ENCODE peak calls at places on chromosomes 5 and 9, in seven cellular contexts. N is breast epithelium, J is WERI-Rb-1, I is kidney, T is MM.1S, Z is upper lobe of right lung, X is foreskin keratinocyte. Y is an unnamed sample.
A peak's percentile ranks its signal among the peaks of the same experiment; 100 is the strongest.

GRCh38 chr5:96657068-96657467 is 5.1 kb upstream of the CAST start:
- DNase-seq in I (no peak), N (no peak), J (no peak), X (peak; percentile 87), T (peak; percentile 81), Z (no peak), Y (no peak)

GRCh38 chr9:108103294-108103693 is 613.7 kb upstream of the KLF4 start:
- DNase-seq in J (no peak), X (no peak), Z (no peak), T (no peak), I (no peak), N (no peak), Y (no peak)

GRCh38 chr9:19994296-19994695 is 205.5 kb upstream of the SLC24A2 start:
- DNase-seq in N (no peak), X (peak; percentile 69), Z (no peak), J (no peak), T (no peak), I (no peak), Y (no peak)

GRCh38 chr9:91857291-91857781 is 92.7 kb downstream of the ROR2 start:
- DNase-seq in I (no peak), Z (no peak), J (peak; percentile 93), T (no peak), X (no peak), N (no peak), Y (no peak)

GRCh38 chr5:150734579-150735384 is 24.0 kb downstream of the DCTN4 start:
- DNase-seq in X (no peak), N (no peak), Z (peak; percentile 77), T (no peak), J (no peak), I (no peak), Y (no peak)

GRCh38 chr9:131282688-131283422 is 6.5 kb upstream of the FAM78A start:
- DNase-seq in J (no peak), I (no peak), Z (no peak), X (no peak), N (no peak), T (no peak), Y (no peak)

GRCh38 chr5:58044166-58044565 is 415.7 kb downstream of the PLK2 start:
- DNase-seq in X (no peak), N (no peak), I (no peak), T (no peak), J (no peak), Z (no peak), Y (no peak)

GRCh38 chr9:108672475-108673065 is 183.2 kb downstream of the ACTL7B start:
- DNase-seq in I (no peak), J (peak; percentile 22), X (peak; percentile 96), Z (no peak), T (no peak), N (no peak), Y (no peak)

GRCh38 chr5:121668635-121669034 is 183.0 kb upstream of the FTMT start:
- DNase-seq in Z (no peak), T (no peak), N (no peak), X (no peak), I (no peak), J (no peak), Y (no peak)

GRCh38 chr5:136021016-136021405 is 7.8 kb upstream of the TGFBI start:
- DNase-seq in N (no peak), I (no peak), T (no peak), J (no peak), Z (no peak), X (no peak), Y (no peak)

GRCh38 chr5:68067353-68067752 is 148.2 kb upstream of the PIK3R1 start:
- DNase-seq in Z (no peak), I (no peak), N (no peak), J (no peak), X (no peak), T (no peak), Y (no peak)

GRCh38 chr9:10232352-10232930 is 380.4 kb downstream of the PTPRD start:
- DNase-seq in J (no peak), T (no peak), I (no peak), Z (no peak), X (no peak), N (no peak), Y (no peak)

GRCh38 chr9:68541568-68541967 is 885 bp upstream of the TMEM252 start:
- DNase-seq in N (no peak), J (no peak), I (no peak), T (no peak), Z (no peak), X (no peak), Y (no peak)

GRCh38 chr5:62686692-62687091 is 108.1 kb downstream of the LRRC70 start:
- DNase-seq in I (no peak), N (no peak), T (no peak), Z (no peak), X (no peak), J (no peak), Y (no peak)

GRCh38 chr5:21654-22233 is 70.2 kb upstream of the PLEKHG4B start:
- DNase-seq in T (peak; percentile 79), J (no peak), I (no peak), X (no peak), N (no peak), Z (no peak), Y (no peak)

GRCh38 chr9:85744481-85744880 is 2.7 kb upstream of the AGTPBP1 start:
- DNase-seq in I (no peak), X (no peak), N (no peak), Z (no peak), J (no peak), T (no peak), Y (no peak)

GRCh38 chr5:143001764-143002351 is 231.7 kb downstream of the ARHGAP26 start:
- DNase-seq in Z (no peak), I (no peak), J (no peak), X (no peak), T (no peak), N (no peak), Y (no peak)

GRCh38 chr5:168002116-168002515 is 289.3 kb upstream of the WWC1 start:
- DNase-seq in X (no peak), N (no peak), T (no peak), I (no peak), Z (no peak), J (no peak), Y (no peak)

GRCh38 chr5:168005093-168005492 is 286.4 kb upstream of the WWC1 start:
- DNase-seq in J (no peak), X (peak; percentile 27), I (no peak), Z (no peak), T (no peak), N (no peak), Y (no peak)

GRCh38 chr5:168007286-168007685 is 284.2 kb upstream of the WWC1 start:
- DNase-seq in T (no peak), N (no peak), X (no peak), J (no peak), I (no peak), Z (no peak), Y (no peak)

GRCh38 chr5:168008555-168008954 is 282.9 kb upstream of the WWC1 start:
- DNase-seq in I (no peak), Z (no peak), N (no peak), T (no peak), J (no peak), X (no peak), Y (no peak)

DNA sequence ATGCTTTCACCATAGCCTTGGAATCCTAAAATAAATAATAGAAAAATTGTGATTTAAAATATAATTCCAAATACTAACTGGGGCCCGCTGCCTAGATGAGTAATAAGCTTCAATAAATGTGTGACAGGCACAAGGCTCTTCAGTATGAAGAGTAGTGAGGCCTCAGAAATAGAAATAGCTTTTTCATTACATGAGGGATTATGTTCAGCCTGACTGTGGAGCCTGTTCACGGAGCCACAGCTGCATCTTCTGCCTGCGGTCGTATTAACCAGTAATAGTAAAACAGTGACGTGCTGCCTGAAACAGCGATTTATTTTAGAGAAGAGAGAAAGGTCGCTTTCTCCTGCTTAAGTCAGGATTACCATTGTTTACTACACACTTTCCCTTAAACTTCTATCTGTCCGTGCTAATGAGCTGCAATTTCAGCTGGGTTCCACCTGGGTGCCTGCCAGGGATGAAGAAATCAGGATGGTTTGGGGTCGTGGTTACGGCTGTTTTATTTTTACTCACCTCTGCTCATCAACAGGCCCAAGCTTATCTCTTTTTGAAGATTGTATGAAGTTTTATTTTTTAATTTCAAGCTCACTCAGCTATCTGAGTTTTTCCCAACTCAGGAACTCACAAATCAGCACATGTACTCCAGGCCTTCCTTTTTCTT is 284.8 kb upstream of the WWC1 start:
- DNase-seq in I (no peak), Z (no peak), N (no peak), T (no peak), X (no peak), J (peak; percentile 33), Y (no peak)
- H3K27ac ChIP-seq in I (no peak overlapping the region), Z (no peak overlapping the region), N (no peak overlapping the region), T (no peak overlapping the region), X (peak overlapping the region; percentile 24), J (peak overlapping the region; percentile 63), Y (no peak overlapping the region)

DNA sequence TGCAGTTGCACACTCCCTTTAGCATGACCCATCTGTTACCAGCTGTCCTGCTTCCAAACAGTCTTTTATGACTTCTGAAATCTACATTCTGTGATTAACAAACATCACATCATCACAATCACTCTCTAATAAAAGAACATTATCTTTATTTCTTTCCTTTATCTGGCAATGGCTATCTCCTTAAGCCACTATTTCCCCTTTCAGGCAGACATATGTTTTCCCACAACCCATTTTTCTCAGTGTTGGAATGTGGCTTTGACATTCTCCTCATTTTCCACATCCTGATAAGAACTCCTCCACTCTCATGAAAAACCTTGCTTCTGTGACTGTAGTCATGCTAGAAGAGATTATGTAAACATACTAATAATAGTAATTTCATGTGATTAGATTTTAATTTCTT is 140.9 kb downstream of the ST8SIA4 start:
- DNase-seq in T (no peak), N (no peak), I (no peak), X (no peak), Z (no peak), J (no peak), Y (no peak)
- H3K27ac ChIP-seq in T (no peak overlapping the region), N (no peak overlapping the region), I (no peak overlapping the region), X (no peak overlapping the region), Z (no peak overlapping the region), J (no peak overlapping the region), Y (no peak overlapping the region)

GRCh38 chr5:169696621-169697517 is 59.8 kb downstream of the DOCK2 start:
- DNase-seq in T (no peak), I (no peak), Z (no peak), X (no peak), N (no peak), J (no peak), Y (no peak)
- H3K27ac ChIP-seq in T (no peak overlapping the region), I (no peak overlapping the region), Z (no peak overlapping the region), X (no peak overlapping the region), N (no peak overlapping the region), J (no peak overlapping the region), Y (no peak overlapping the region)

DNA sequence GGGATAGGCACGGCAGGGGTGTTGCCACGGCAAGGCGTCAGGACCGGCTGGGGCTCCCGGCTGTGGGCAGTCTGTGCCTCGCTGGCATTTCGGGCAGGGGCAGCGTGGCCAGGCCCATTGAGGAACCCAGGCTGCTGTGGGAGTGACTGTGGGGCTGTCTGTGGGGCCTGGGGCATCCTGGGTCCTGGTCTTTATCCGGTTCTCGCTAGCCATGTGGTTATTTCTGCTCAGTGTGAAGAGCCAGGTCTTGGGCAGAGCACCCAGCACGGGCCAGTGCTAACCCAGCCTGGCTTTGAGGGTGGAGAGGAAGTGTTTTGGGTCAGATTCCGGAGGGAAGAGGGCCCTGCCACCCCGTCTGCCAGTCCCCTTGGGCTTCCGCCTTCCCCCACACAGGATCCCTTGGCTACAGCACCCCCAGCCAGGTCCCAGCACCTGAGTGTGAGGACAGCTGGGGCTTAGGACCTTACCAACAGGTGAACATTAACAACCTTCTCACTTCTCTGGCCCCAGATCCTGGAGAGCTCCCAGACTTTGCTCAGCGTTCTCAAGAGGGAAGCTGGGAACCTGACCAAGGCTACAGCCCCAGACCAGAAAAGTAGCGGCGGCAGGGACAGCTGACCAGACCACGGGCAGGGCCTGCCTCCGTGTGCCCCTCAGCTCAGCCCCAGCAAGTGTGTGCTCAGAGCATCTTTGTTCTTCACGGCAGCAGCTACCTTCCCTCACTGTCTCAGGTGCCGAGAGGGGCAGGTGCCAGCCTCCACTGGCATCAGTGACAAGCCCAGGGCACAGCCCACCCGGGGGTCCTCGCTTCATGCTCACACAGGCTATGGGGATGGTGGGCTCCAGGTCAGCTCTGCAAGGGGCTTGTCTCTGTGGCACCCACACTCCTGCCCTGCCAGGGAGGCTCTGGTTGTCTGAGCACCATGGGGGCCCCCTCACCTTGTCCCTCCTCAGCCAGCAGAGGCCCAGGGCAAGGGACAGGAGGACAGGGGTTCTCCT is 1.1 kb downstream of the SSNA1 start:
- DNase-seq in X (no peak), N (no peak), I (no peak), J (no peak), Z (no peak), T (no peak), Y (no peak)
- H3K27ac ChIP-seq in X (peak overlapping the region; percentile 63), N (peak overlapping the region; percentile 99), I (peak overlapping the region; percentile 85), J (peak overlapping the region; percentile 87), Z (peak overlapping the region; percentile 95), T (peak overlapping the region; percentile 94), Y (peak overlapping the region; percentile 86)